ENCODE peak calls at places on chromosomes 11 and 22, in ten cellular contexts. S is retina; J is B cell; P is H4; Y is T-cell; Q is HFF-Myc; R is NCI-H1436; I is IMR-90; N is stimulated activated CD4-positive, alpha-beta T cell treated with anti-CD3 and anti-CD28 coated beads, Interleukin-2, amount 100 ng/mL, for 48 hours; M is skeletal muscle cell. U is an unnamed sample.

GRCh38 chr11:92295175-92296137 is 70.8 kb downstream of the FAT3 start:
- DNase-seq in S (no peak), J (no peak), P (no peak), Y (no peak), Q (no peak), R (no peak), I (peak), N (no peak), M (peak), U (no peak)

GRCh38 chr22:21003782-21004181 is 1.9 kb upstream of the THAP7 start:
- DNase-seq in S (no peak), J (no peak), P (no peak), Y (no peak), Q (no peak), R (no peak), I (no peak), N (no peak), M (no peak), U (no peak)

GRCh38 chr11:116537121-116537520 is 235.7 kb downstream of the BUD13 start:
- DNase-seq in S (no peak), J (no peak), P (no peak), Y (no peak), Q (no peak), R (no peak), I (no peak), N (no peak), M (no peak), U (no peak)

GRCh38 chr11:79242616-79243015 is 198.2 kb downstream of the TENM4 start:
- DNase-seq in S (no peak), J (no peak), P (no peak), Y (no peak), Q (no peak), R (no peak), I (no peak), N (no peak), M (no peak), U (no peak)

GRCh38 chr11:129314381-129314780 is 61.3 kb upstream of the BARX2 start:
- DNase-seq in S (no peak), J (no peak), P (no peak), Y (no peak), Q (no peak), R (no peak), I (no peak), N (no peak), M (no peak), U (no peak)

GRCh38 chr11:86954288-86955110 is 696 bp downstream of the FZD4 start:
- DNase-seq in S (no peak), J (peak), P (no peak), Y (no peak), Q (no peak), R (no peak), I (no peak), N (no peak), M (no peak), U (no peak)

GRCh38 chr11:67667490-67668190 is 6.8 kb downstream of the ALDH3B2 start:
- DNase-seq in S (no peak), J (peak), P (no peak), Y (no peak), Q (no peak), R (no peak), I (no peak), N (no peak), M (no peak), U (no peak)

GRCh38 chr22:50704510-50705218 is 32.0 kb downstream of the SHANK3 start:
- DNase-seq in S (no peak), J (no peak), P (no peak), Y (no peak), Q (no peak), R (no peak), I (no peak), N (no peak), M (no peak), U (no peak)

GRCh38 chr11:33942954-33943353 is 51.1 kb upstream of the LMO2 start:
- DNase-seq in S (no peak), J (no peak), P (peak), Y (no peak), Q (peak), R (no peak), I (peak), N (no peak), M (peak), U (no peak)

GRCh38 chr22:29306175-29306829 is at the start of gene GAS2L1:
- DNase-seq in S (peak), J (peak), P (peak), Y (peak), Q (peak), R (peak), I (peak), N (peak), M (no peak), U (peak)

GRCh38 chr11:67664213-67664585 is 10.2 kb downstream of the ALDH3B2 start:
- DNase-seq in S (no peak), J (no peak), P (no peak), Y (no peak), Q (no peak), R (no peak), I (no peak), N (no peak), M (no peak), U (no peak)

GRCh38 chr11:73555615-73556014 is 42.3 kb downstream of the FAM168A start:
- DNase-seq in S (no peak), J (no peak), P (no peak), Y (no peak), Q (no peak), R (no peak), I (no peak), N (no peak), M (no peak), U (no peak)

GRCh38 chr11:1682225-1682901 is 14.6 kb upstream of the KRTAP5-6 start:
- DNase-seq in S (no peak), J (no peak), P (no peak), Y (no peak), Q (no peak), R (no peak), I (no peak), N (no peak), M (no peak), U (no peak)

GRCh38 chr11:14967581-14968214 is 4.5 kb downstream of the CALCA start:
- DNase-seq in S (peak), J (no peak), P (no peak), Y (no peak), Q (no peak), R (peak), I (no peak), N (no peak), M (no peak), U (no peak)

GRCh38 chr22:38843716-38844660 is at the start of gene NPTXR:
- DNase-seq in S (no peak), J (peak), P (peak), Y (no peak), Q (no peak), R (peak), I (peak), N (no peak), M (no peak), U (peak)

GRCh38 chr11:67376873-67377808 is 3.7 kb upstream of the CLCF1 start:
- DNase-seq in S (no peak), J (no peak), P (no peak), Y (no peak), Q (no peak), R (no peak), I (no peak), N (no peak), M (no peak), U (no peak)

GRCh38 chr22:39778055-39778454 is 115.5 kb downstream of the ENTHD1 start:
- DNase-seq in S (no peak), J (no peak), P (no peak), Y (no peak), Q (no peak), R (no peak), I (no peak), N (no peak), M (no peak), U (no peak)

GRCh38 chr22:23218867-23219251 is 38.5 kb downstream of the BCR start:
- DNase-seq in S (peak), J (no peak), P (peak), Y (no peak), Q (no peak), R (no peak), I (peak), N (no peak), M (no peak), U (peak)

GRCh38 chr11:33413296-33413695 is 156.1 kb downstream of the HIPK3 start:
- DNase-seq in S (no peak), J (no peak), P (no peak), Y (no peak), Q (peak), R (no peak), I (no peak), N (no peak), M (no peak), U (no peak)

GRCh38 chr11:59611570-59612565 is 3.7 kb downstream of the OSBP start:
- DNase-seq in S (peak), J (no peak), P (no peak), Y (no peak), Q (no peak), R (peak), I (peak), N (no peak), M (no peak), U (no peak)

GRCh38 chr11:10298342-10298741 is 4.3 kb upstream of the SBF2 start:
- DNase-seq in S (no peak), J (peak), P (peak), Y (no peak), Q (no peak), R (no peak), I (peak), N (no peak), M (peak), U (no peak)

GRCh38 chr11:33542921-33543320 is 157.7 kb downstream of the C11orf91 start:
- DNase-seq in S (peak), J (peak), P (peak), Y (no peak), Q (no peak), R (peak), I (peak), N (peak), M (no peak), U (peak)

GRCh38 chr22:49613871-49614270 is 213.8 kb downstream of the BRD1 start:
- DNase-seq in S (no peak), J (no peak), P (no peak), Y (no peak), Q (no peak), R (no peak), I (no peak), N (no peak), M (no peak), U (no peak)

GRCh38 chr22:46061431-46062231 is 84.7 kb upstream of the WNT7B start:
- DNase-seq in S (no peak), J (no peak), P (no peak), Y (no peak), Q (no peak), R (no peak), I (no peak), N (no peak), M (no peak), U (no peak)

GRCh38 chr11:61827573-61828378 is at the start of gene FADS2:
- DNase-seq in S (peak), J (peak), P (peak), Y (peak), Q (peak), R (peak), I (peak), N (peak), M (peak), U (peak)

GRCh38 chr22:36918730-36919129 is 5.3 kb downstream of the CSF2RB start:
- DNase-seq in S (no peak), J (no peak), P (no peak), Y (no peak), Q (no peak), R (no peak), I (no peak), N (no peak), M (no peak), U (no peak)

GRCh38 chr11:117180661-117181585 is 2.4 kb downstream of the SIDT2 start:
- DNase-seq in S (peak), J (peak), P (peak), Y (peak), Q (peak), R (peak), I (peak), N (peak), M (peak), U (peak)

GRCh38 chr11:71251761-71252433 is 480 bp downstream of the SHANK2 start:
- DNase-seq in S (peak), J (peak), P (no peak), Y (no peak), Q (no peak), R (peak), I (no peak), N (no peak), M (no peak), U (peak)

GRCh38 chr11:385594-386351 is 8.2 kb upstream of the PKP3 start:
- DNase-seq in S (no peak), J (no peak), P (no peak), Y (no peak), Q (no peak), R (no peak), I (no peak), N (no peak), M (no peak), U (no peak)

GRCh38 chr11:45745065-45745811 is 59.7 kb upstream of the SLC35C1 start:
- DNase-seq in S (no peak), J (no peak), P (no peak), Y (no peak), Q (no peak), R (no peak), I (no peak), N (no peak), M (no peak), U (no peak)

GRCh38 chr11:101913631-101914030 is 1.2 kb upstream of the CEP126 start:
- DNase-seq in S (peak), J (no peak), P (no peak), Y (no peak), Q (no peak), R (no peak), I (no peak), N (no peak), M (no peak), U (no peak)

GRCh38 chr11:46378296-46378695 is 3.2 kb upstream of the MDK start:
- DNase-seq in S (no peak), J (no peak), P (no peak), Y (no peak), Q (no peak), R (no peak), I (no peak), N (no peak), M (no peak), U (no peak)

GRCh38 chr11:117061256-117061655 is 37.0 kb downstream of the SIK3 start:
- DNase-seq in S (no peak), J (no peak), P (no peak), Y (no peak), Q (no peak), R (no peak), I (no peak), N (no peak), M (no peak), U (no peak)

GRCh38 chr11:63869686-63870085 is 30.8 kb downstream of the MARK2 start:
- DNase-seq in S (no peak), J (no peak), P (no peak), Y (peak), Q (no peak), R (no peak), I (no peak), N (no peak), M (no peak), U (no peak)

GRCh38 chr11:82786001-82786400 is 52.3 kb upstream of the FAM181B start:
- DNase-seq in S (no peak), J (no peak), P (no peak), Y (no peak), Q (no peak), R (no peak), I (no peak), N (no peak), M (no peak), U (no peak)

GRCh38 chr22:49019737-49020136 is 807.9 kb downstream of the BRD1 start:
- DNase-seq in S (no peak), J (no peak), P (no peak), Y (no peak), Q (no peak), R (no peak), I (no peak), N (no peak), M (no peak), U (no peak)

GRCh38 chr11:123451183-123451907 is 21.3 kb downstream of the GRAMD1B start:
- DNase-seq in S (no peak), J (no peak), P (peak), Y (no peak), Q (no peak), R (no peak), I (no peak), N (no peak), M (no peak), U (no peak)

GRCh38 chr22:50436841-50437341 is 37.9 kb downstream of the SBF1 start:
- DNase-seq in S (no peak), J (peak), P (no peak), Y (no peak), Q (no peak), R (no peak), I (no peak), N (no peak), M (no peak), U (no peak)